ENCODE peak calls at places on chromosomes 7 and 10, in nine cellular contexts. One of them, this sample, is unnamed.

GRCh38 chr7:157500171-157500960 is 163.6 kb downstream of the DNAJB6 start:
- DNase-seq in ELR: no peak
- DNase-seq in NCI-H446 treated with DMSO at 0.1 percent for 48 hours: no peak
- DNase-seq in neural progenitor cell: no peak
- DNase-seq in activated CD8-positive, alpha-beta memory T cell treated with anti-CD3 and anti-CD28 coated beads for 4 hours: no peak
- DNase-seq in SHP77 treated with DMSO at 0.1 percent for 48 hours: no peak
- DNase-seq in Calu3: no peak
- DNase-seq in myocyte: no peak
- DNase-seq in skeletal muscle cell: no peak
- DNase-seq in this sample: no peak

GRCh38 chr7:137579913-137580640 is 236.5 kb upstream of the PTN start:
- DNase-seq in SHP77 treated with DMSO at 0.1 percent for 48 hours: no peak
- DNase-seq in neural progenitor cell: no peak
- DNase-seq in NCI-H446 treated with DMSO at 0.1 percent for 48 hours: no peak
- DNase-seq in ELR: peak
- DNase-seq in Calu3: no peak
- DNase-seq in myocyte: peak
- DNase-seq in skeletal muscle cell: peak
- DNase-seq in activated CD8-positive, alpha-beta memory T cell treated with anti-CD3 and anti-CD28 coated beads for 4 hours: no peak
- DNase-seq in this sample: no peak

GRCh38 chr7:55965805-55966421 is 1.5 kb downstream of the NIPSNAP2 start:
- DNase-seq in SHP77 treated with DMSO at 0.1 percent for 48 hours: peak
- DNase-seq in ELR: peak
- DNase-seq in activated CD8-positive, alpha-beta memory T cell treated with anti-CD3 and anti-CD28 coated beads for 4 hours: no peak
- DNase-seq in NCI-H446 treated with DMSO at 0.1 percent for 48 hours: peak
- DNase-seq in skeletal muscle cell: no peak
- DNase-seq in myocyte: no peak
- DNase-seq in Calu3: no peak
- DNase-seq in neural progenitor cell: no peak
- DNase-seq in this sample: no peak

GRCh38 chr10:102401735-102402511 is 6.4 kb downstream of the NFKB2 start:
- DNase-seq in ELR: peak
- DNase-seq in NCI-H446 treated with DMSO at 0.1 percent for 48 hours: no peak
- DNase-seq in neural progenitor cell: no peak
- DNase-seq in myocyte: no peak
- DNase-seq in skeletal muscle cell: no peak
- DNase-seq in Calu3: peak
- DNase-seq in SHP77 treated with DMSO at 0.1 percent for 48 hours: no peak
- DNase-seq in activated CD8-positive, alpha-beta memory T cell treated with anti-CD3 and anti-CD28 coated beads for 4 hours: no peak
- DNase-seq in this sample: no peak

GRCh38 chr7:25968205-25968993 is 183.6 kb upstream of the NFE2L3 start:
- DNase-seq in skeletal muscle cell: no peak
- DNase-seq in SHP77 treated with DMSO at 0.1 percent for 48 hours: peak
- DNase-seq in myocyte: peak
- DNase-seq in neural progenitor cell: no peak
- DNase-seq in Calu3: no peak
- DNase-seq in NCI-H446 treated with DMSO at 0.1 percent for 48 hours: no peak
- DNase-seq in activated CD8-positive, alpha-beta memory T cell treated with anti-CD3 and anti-CD28 coated beads for 4 hours: no peak
- DNase-seq in ELR: no peak
- DNase-seq in this sample: no peak

GRCh38 chr10:80165173-80165572 is 32.6 kb downstream of the PLAC9 start:
- DNase-seq in neural progenitor cell: no peak
- DNase-seq in skeletal muscle cell: no peak
- DNase-seq in myocyte: peak
- DNase-seq in SHP77 treated with DMSO at 0.1 percent for 48 hours: no peak
- DNase-seq in NCI-H446 treated with DMSO at 0.1 percent for 48 hours: no peak
- DNase-seq in ELR: peak
- DNase-seq in Calu3: no peak
- DNase-seq in activated CD8-positive, alpha-beta memory T cell treated with anti-CD3 and anti-CD28 coated beads for 4 hours: no peak
- DNase-seq in this sample: no peak

GRCh38 chr7:106767073-106767472 is 98.0 kb upstream of the PIK3CG start:
- DNase-seq in Calu3: no peak
- DNase-seq in neural progenitor cell: no peak
- DNase-seq in myocyte: peak
- DNase-seq in SHP77 treated with DMSO at 0.1 percent for 48 hours: no peak
- DNase-seq in NCI-H446 treated with DMSO at 0.1 percent for 48 hours: no peak
- DNase-seq in ELR: peak
- DNase-seq in activated CD8-positive, alpha-beta memory T cell treated with anti-CD3 and anti-CD28 coated beads for 4 hours: no peak
- DNase-seq in skeletal muscle cell: no peak
- DNase-seq in this sample: no peak

GRCh38 chr10:19212590-19212989 is 164.0 kb downstream of the MALRD1 start:
- DNase-seq in ELR: no peak
- DNase-seq in SHP77 treated with DMSO at 0.1 percent for 48 hours: no peak
- DNase-seq in activated CD8-positive, alpha-beta memory T cell treated with anti-CD3 and anti-CD28 coated beads for 4 hours: no peak
- DNase-seq in myocyte: no peak
- DNase-seq in neural progenitor cell: no peak
- DNase-seq in skeletal muscle cell: no peak
- DNase-seq in NCI-H446 treated with DMSO at 0.1 percent for 48 hours: no peak
- DNase-seq in Calu3: no peak
- DNase-seq in this sample: no peak

GRCh38 chr7:139571651-139572050 is 48.2 kb downstream of the CLEC2L start:
- DNase-seq in skeletal muscle cell: no peak
- DNase-seq in SHP77 treated with DMSO at 0.1 percent for 48 hours: no peak
- DNase-seq in myocyte: no peak
- DNase-seq in NCI-H446 treated with DMSO at 0.1 percent for 48 hours: no peak
- DNase-seq in ELR: no peak
- DNase-seq in Calu3: no peak
- DNase-seq in activated CD8-positive, alpha-beta memory T cell treated with anti-CD3 and anti-CD28 coated beads for 4 hours: no peak
- DNase-seq in neural progenitor cell: no peak
- DNase-seq in this sample: no peak

GRCh38 chr10:12844796-12845524 is 156.6 kb downstream of the CCDC3 start:
- DNase-seq in neural progenitor cell: no peak
- DNase-seq in Calu3: peak
- DNase-seq in NCI-H446 treated with DMSO at 0.1 percent for 48 hours: peak
- DNase-seq in myocyte: peak
- DNase-seq in SHP77 treated with DMSO at 0.1 percent for 48 hours: no peak
- DNase-seq in activated CD8-positive, alpha-beta memory T cell treated with anti-CD3 and anti-CD28 coated beads for 4 hours: no peak
- DNase-seq in ELR: peak
- DNase-seq in skeletal muscle cell: peak
- DNase-seq in this sample: peak

GRCh38 chr7:82264752-82265305 is 178.7 kb downstream of the CACNA2D1 start:
- DNase-seq in skeletal muscle cell: no peak
- DNase-seq in Calu3: no peak
- DNase-seq in myocyte: no peak
- DNase-seq in neural progenitor cell: no peak
- DNase-seq in SHP77 treated with DMSO at 0.1 percent for 48 hours: no peak
- DNase-seq in NCI-H446 treated with DMSO at 0.1 percent for 48 hours: peak
- DNase-seq in ELR: no peak
- DNase-seq in activated CD8-positive, alpha-beta memory T cell treated with anti-CD3 and anti-CD28 coated beads for 4 hours: no peak
- DNase-seq in this sample: no peak

GRCh38 chr10:8049874-8050560 is 4.5 kb upstream of the GATA3 start:
- DNase-seq in myocyte: no peak
- DNase-seq in skeletal muscle cell: no peak
- DNase-seq in SHP77 treated with DMSO at 0.1 percent for 48 hours: no peak
- DNase-seq in activated CD8-positive, alpha-beta memory T cell treated with anti-CD3 and anti-CD28 coated beads for 4 hours: no peak
- DNase-seq in ELR: no peak
- DNase-seq in neural progenitor cell: peak
- DNase-seq in Calu3: peak
- DNase-seq in NCI-H446 treated with DMSO at 0.1 percent for 48 hours: no peak
- DNase-seq in this sample: no peak

GRCh38 chr10:78002541-78003284 is 26.6 kb downstream of the POLR3A start:
- DNase-seq in ELR: no peak
- DNase-seq in activated CD8-positive, alpha-beta memory T cell treated with anti-CD3 and anti-CD28 coated beads for 4 hours: no peak
- DNase-seq in NCI-H446 treated with DMSO at 0.1 percent for 48 hours: no peak
- DNase-seq in myocyte: peak
- DNase-seq in Calu3: no peak
- DNase-seq in skeletal muscle cell: no peak
- DNase-seq in SHP77 treated with DMSO at 0.1 percent for 48 hours: no peak
- DNase-seq in neural progenitor cell: no peak
- DNase-seq in this sample: no peak

GRCh38 chr10:1473874-1474273 is 263.5 kb downstream of the ADARB2 start:
- DNase-seq in activated CD8-positive, alpha-beta memory T cell treated with anti-CD3 and anti-CD28 coated beads for 4 hours: no peak
- DNase-seq in neural progenitor cell: no peak
- DNase-seq in SHP77 treated with DMSO at 0.1 percent for 48 hours: no peak
- DNase-seq in NCI-H446 treated with DMSO at 0.1 percent for 48 hours: no peak
- DNase-seq in myocyte: no peak
- DNase-seq in skeletal muscle cell: no peak
- DNase-seq in Calu3: no peak
- DNase-seq in ELR: no peak
- DNase-seq in this sample: no peak